ENCODE peak calls at places on chromosomes 16 and 17, in four cellular contexts. One of them, this sample, is unnamed.

GRCh38 chr17:41008811-41009210 is at the start of gene KRTAP3-1:
- DNase-seq in substantia nigra: no peak
- DNase-seq in bronchial epithelial cell: no peak
- DNase-seq in Panc1: no peak
- DNase-seq in this sample: no peak

GRCh38 chr16:87404764-87405625 is 12.9 kb downstream of the MAP1LC3B start:
- DNase-seq in Panc1: no peak
- DNase-seq in substantia nigra: no peak
- DNase-seq in bronchial epithelial cell: no peak
- DNase-seq in this sample: no peak

GRCh38 chr17:36938566-36939058 is 1.3 kb downstream of the LHX1 start:
- DNase-seq in Panc1: no peak
- DNase-seq in bronchial epithelial cell: no peak
- DNase-seq in substantia nigra: no peak
- DNase-seq in this sample: no peak

GRCh38 chr16:32116080-32116479 is 137.0 kb upstream of the TP53TG3D start:
- DNase-seq in bronchial epithelial cell: no peak
- DNase-seq in Panc1: no peak
- DNase-seq in substantia nigra: no peak
- DNase-seq in this sample: no peak

GRCh38 chr17:12624221-12624620 is 41.5 kb upstream of the MYOCD start:
- DNase-seq in Panc1: no peak
- DNase-seq in bronchial epithelial cell: peak
- DNase-seq in substantia nigra: no peak
- DNase-seq in this sample: no peak

GRCh38 chr16:85169333-85170065 is 57.2 kb upstream of the CIBAR2 start:
- DNase-seq in substantia nigra: no peak
- DNase-seq in bronchial epithelial cell: no peak
- DNase-seq in Panc1: no peak
- DNase-seq in this sample: no peak

GRCh38 chr16:183005-183404 is 2.7 kb downstream of the HBQ1 start:
- DNase-seq in bronchial epithelial cell: no peak
- DNase-seq in substantia nigra: no peak
- DNase-seq in Panc1: no peak
- DNase-seq in this sample: no peak

GRCh38 chr16:50868577-50868976 is 126.7 kb downstream of the CYLD start:
- DNase-seq in bronchial epithelial cell: no peak
- DNase-seq in substantia nigra: no peak
- DNase-seq in Panc1: no peak
- DNase-seq in this sample: no peak

GRCh38 chr16:56353054-56353921 is 72.1 kb downstream of the AMFR start:
- DNase-seq in bronchial epithelial cell: no peak
- DNase-seq in Panc1: no peak
- DNase-seq in substantia nigra: no peak
- DNase-seq in this sample: no peak

GRCh38 chr16:85810097-85810741 is 10.7 kb downstream of the COX4I1 start:
- DNase-seq in substantia nigra: no peak
- DNase-seq in bronchial epithelial cell: no peak
- DNase-seq in Panc1: no peak
- DNase-seq in this sample: no peak

GRCh38 chr17:73690581-73691135 is 46.4 kb upstream of the SDK2 start:
- DNase-seq in substantia nigra: no peak
- DNase-seq in bronchial epithelial cell: no peak
- DNase-seq in Panc1: no peak
- DNase-seq in this sample: no peak

GRCh38 chr17:19992803-19993713 is 15.4 kb upstream of the AKAP10 start:
- DNase-seq in bronchial epithelial cell: peak
- DNase-seq in Panc1: peak
- DNase-seq in substantia nigra: peak
- DNase-seq in this sample: peak

GRCh38 chr16:47667956-47668355 is 206.8 kb downstream of the PHKB start:
- DNase-seq in bronchial epithelial cell: peak
- DNase-seq in substantia nigra: no peak
- DNase-seq in Panc1: no peak
- DNase-seq in this sample: no peak

GRCh38 chr16:80973991-80974390 is 32.7 kb downstream of the CMC2 start:
- DNase-seq in Panc1: no peak
- DNase-seq in bronchial epithelial cell: peak
- DNase-seq in substantia nigra: no peak
- DNase-seq in this sample: no peak

GRCh38 chr16:69298261-69298660 is 12.9 kb upstream of the VPS4A start:
- DNase-seq in Panc1: no peak
- DNase-seq in bronchial epithelial cell: no peak
- DNase-seq in substantia nigra: no peak
- DNase-seq in this sample: no peak

GRCh38 chr17:81710514-81711308 is 1.4 kb upstream of the SLC25A10 start:
- DNase-seq in Panc1: no peak
- DNase-seq in bronchial epithelial cell: no peak
- DNase-seq in substantia nigra: no peak
- DNase-seq in this sample: no peak

GRCh38 chr16:84913315-84913714 is 93.5 kb downstream of the CRISPLD2 start:
- DNase-seq in Panc1: no peak
- DNase-seq in bronchial epithelial cell: no peak
- DNase-seq in substantia nigra: no peak
- DNase-seq in this sample: no peak

GRCh38 chr17:78268960-78269892 is 37.8 kb downstream of the TMEM235 start:
- DNase-seq in Panc1: no peak
- DNase-seq in bronchial epithelial cell: no peak
- DNase-seq in substantia nigra: no peak
- DNase-seq in this sample: no peak

GRCh38 chr17:78529251-78529650 is 47.9 kb downstream of the DNAH17 start:
- DNase-seq in substantia nigra: no peak
- DNase-seq in bronchial epithelial cell: no peak
- DNase-seq in Panc1: no peak
- DNase-seq in this sample: no peak

GRCh38 chr16:89291355-89291754 is 73.9 kb downstream of the ZNF778 start:
- DNase-seq in substantia nigra: no peak
- DNase-seq in Panc1: no peak
- DNase-seq in bronchial epithelial cell: no peak
- DNase-seq in this sample: no peak

GRCh38 chr17:238071-238963 is 56.9 kb upstream of the DOC2B start:
- DNase-seq in Panc1: no peak
- DNase-seq in substantia nigra: no peak
- DNase-seq in bronchial epithelial cell: no peak
- DNase-seq in this sample: no peak

GRCh38 chr16:69328854-69329316 is 1.5 kb downstream of the PDF start:
- DNase-seq in Panc1: no peak
- DNase-seq in substantia nigra: no peak
- DNase-seq in bronchial epithelial cell: peak
- DNase-seq in this sample: no peak

GRCh38 chr17:48850792-48851325 is 20.0 kb downstream of the CALCOCO2 start:
- DNase-seq in Panc1: no peak
- DNase-seq in bronchial epithelial cell: no peak
- DNase-seq in substantia nigra: no peak
- DNase-seq in this sample: no peak

GRCh38 chr16:80319181-80319580 is 221.6 kb upstream of the DYNLRB2 start:
- DNase-seq in substantia nigra: no peak
- DNase-seq in bronchial epithelial cell: peak
- DNase-seq in Panc1: no peak
- DNase-seq in this sample: no peak

GRCh38 chr16:66605177-66605999 is 884 bp downstream of the CMTM3 start:
- DNase-seq in Panc1: no peak
- DNase-seq in bronchial epithelial cell: no peak
- DNase-seq in substantia nigra: peak
- DNase-seq in this sample: no peak

GRCh38 chr17:66304304-66305174 is 2.1 kb downstream of the PRKCA start:
- DNase-seq in Panc1: no peak
- DNase-seq in substantia nigra: no peak
- DNase-seq in bronchial epithelial cell: no peak
- DNase-seq in this sample: no peak

GRCh38 chr17:35890774-35891155 is 10.6 kb upstream of the CCL5 start:
- DNase-seq in Panc1: no peak
- DNase-seq in substantia nigra: no peak
- DNase-seq in bronchial epithelial cell: no peak
- DNase-seq in this sample: no peak

GRCh38 chr17:81558941-81559806 is 7.0 kb upstream of the FAAP100 start:
- DNase-seq in Panc1: no peak
- DNase-seq in bronchial epithelial cell: no peak
- DNase-seq in substantia nigra: no peak
- DNase-seq in this sample: no peak

GRCh38 chr16:11497851-11498289 is 88.8 kb downstream of the LITAF start:
- DNase-seq in bronchial epithelial cell: peak
- DNase-seq in Panc1: peak
- DNase-seq in substantia nigra: no peak
- DNase-seq in this sample: no peak

GRCh38 chr17:58313815-58314705 is 14.5 kb downstream of the TSPOAP1 start:
- DNase-seq in Panc1: no peak
- DNase-seq in substantia nigra: no peak
- DNase-seq in bronchial epithelial cell: no peak
- DNase-seq in this sample: no peak

GRCh38 chr16:31260136-31260931 is 559 bp downstream of the ITGAM start:
- DNase-seq in Panc1: no peak
- DNase-seq in bronchial epithelial cell: no peak
- DNase-seq in substantia nigra: no peak
- DNase-seq in this sample: no peak

GRCh38 chr16:17205279-17206139 is 265.3 kb downstream of the XYLT1 start:
- DNase-seq in bronchial epithelial cell: no peak
- DNase-seq in substantia nigra: no peak
- DNase-seq in Panc1: no peak
- DNase-seq in this sample: no peak

GRCh38 chr17:57649731-57650484 is 95.2 kb downstream of the CCDC182 start:
- DNase-seq in bronchial epithelial cell: peak
- DNase-seq in Panc1: no peak
- DNase-seq in substantia nigra: no peak
- DNase-seq in this sample: no peak

GRCh38 chr16:58197314-58198012 is 443 bp downstream of the CSNK2A2 start:
- DNase-seq in Panc1: no peak
- DNase-seq in bronchial epithelial cell: no peak
- DNase-seq in substantia nigra: no peak
- DNase-seq in this sample: no peak

GRCh38 chr17:82465023-82465603 is 6.6 kb downstream of the NARF start:
- DNase-seq in Panc1: no peak
- DNase-seq in substantia nigra: no peak
- DNase-seq in bronchial epithelial cell: no peak
- DNase-seq in this sample: no peak

GRCh38 chr16:84308120-84308519 is 13.4 kb downstream of the WFDC1 start:
- DNase-seq in Panc1: no peak
- DNase-seq in bronchial epithelial cell: peak
- DNase-seq in substantia nigra: peak
- DNase-seq in this sample: no peak

GRCh38 chr17:71628306-71628705 is 492.5 kb upstream of the SOX9 start:
- DNase-seq in substantia nigra: no peak
- DNase-seq in bronchial epithelial cell: no peak
- DNase-seq in Panc1: no peak
- DNase-seq in this sample: no peak

This sample was measured in occipital lobe.